ENCODE peak calls at places on chromosome 1, in four cellular contexts. K, P, C and A are unnamed samples.

GRCh38 chr1:220642285-220642684 is 47.9 kb upstream of the C1orf115 start:
- DNase-seq in P (no peak), C (no peak), K (no peak), A (no peak)

GRCh38 chr1:30919025-30919881 is 10.7 kb upstream of the SDC3 start:
- DNase-seq in C (peak), K (peak), P (peak), A (peak)

GRCh38 chr1:92759361-92759760 is 25.5 kb downstream of the EVI5 start:
- DNase-seq in P (no peak), K (peak), C (no peak), A (no peak)

GRCh38 chr1:8525291-8526275 is 207.7 kb downstream of the SLC45A1 start:
- DNase-seq in P (peak), C (peak), K (peak), A (peak)

GRCh38 chr1:226979115-226979516 is 39.0 kb downstream of the COQ8A start:
- DNase-seq in C (peak), P (no peak), K (no peak), A (peak)

GRCh38 chr1:230869499-230869898 is 1.2 kb upstream of the C1orf198 start:
- DNase-seq in C (no peak), K (peak), P (no peak), A (no peak)

GRCh38 chr1:2636733-2637132 is 3.9 kb upstream of the MMEL1 start:
- DNase-seq in P (no peak), C (no peak), K (no peak), A (no peak)

GRCh38 chr1:226632922-226633351 is 84.4 kb downstream of the STUM start:
- DNase-seq in C (no peak), K (no peak), P (no peak), A (no peak)

GRCh38 chr1:21232044-21232443 is 55.3 kb upstream of the EIF4G3 start:
- DNase-seq in K (peak), P (peak), C (no peak), A (peak)

GRCh38 chr1:72636636-72637035 is 354.3 kb upstream of the NEGR1 start:
- DNase-seq in K (no peak), P (no peak), C (no peak), A (peak)

GRCh38 chr1:1758692-1759455 is 19.4 kb downstream of the NADK start:
- DNase-seq in P (no peak), K (no peak), C (no peak), A (no peak)

GRCh38 chr1:62070384-62071011 is 124.2 kb upstream of the L1TD1 start:
- DNase-seq in K (peak), P (no peak), C (no peak), A (no peak)

GRCh38 chr1:151720974-151721787 is at the start of gene RIIAD1:
- DNase-seq in K (no peak), P (no peak), C (peak), A (peak)

GRCh38 chr1:63343922-63344321 is 21.6 kb downstream of the FOXD3 start:
- DNase-seq in K (no peak), P (no peak), C (peak), A (peak)

GRCh38 chr1:189775343-189775742 is 702.3 kb downstream of the BRINP3 start:
- DNase-seq in P (no peak), C (no peak), K (peak), A (peak)

GRCh38 chr1:54854376-54855020 is 32.5 kb downstream of the DHCR24 start:
- DNase-seq in P (no peak), C (no peak), K (peak), A (no peak)
- H3K23ac ChIP-seq in P (no peak), C (no peak), K (no peak), A (no peak)

GRCh38 chr1:44659566-44659965 is 14.7 kb downstream of the TMEM53 start:
- DNase-seq in C (no peak), K (no peak), P (no peak), A (no peak)
- H4K5ac ChIP-seq in C (no peak), K (no peak), P (no peak), A (no peak)

DNA sequence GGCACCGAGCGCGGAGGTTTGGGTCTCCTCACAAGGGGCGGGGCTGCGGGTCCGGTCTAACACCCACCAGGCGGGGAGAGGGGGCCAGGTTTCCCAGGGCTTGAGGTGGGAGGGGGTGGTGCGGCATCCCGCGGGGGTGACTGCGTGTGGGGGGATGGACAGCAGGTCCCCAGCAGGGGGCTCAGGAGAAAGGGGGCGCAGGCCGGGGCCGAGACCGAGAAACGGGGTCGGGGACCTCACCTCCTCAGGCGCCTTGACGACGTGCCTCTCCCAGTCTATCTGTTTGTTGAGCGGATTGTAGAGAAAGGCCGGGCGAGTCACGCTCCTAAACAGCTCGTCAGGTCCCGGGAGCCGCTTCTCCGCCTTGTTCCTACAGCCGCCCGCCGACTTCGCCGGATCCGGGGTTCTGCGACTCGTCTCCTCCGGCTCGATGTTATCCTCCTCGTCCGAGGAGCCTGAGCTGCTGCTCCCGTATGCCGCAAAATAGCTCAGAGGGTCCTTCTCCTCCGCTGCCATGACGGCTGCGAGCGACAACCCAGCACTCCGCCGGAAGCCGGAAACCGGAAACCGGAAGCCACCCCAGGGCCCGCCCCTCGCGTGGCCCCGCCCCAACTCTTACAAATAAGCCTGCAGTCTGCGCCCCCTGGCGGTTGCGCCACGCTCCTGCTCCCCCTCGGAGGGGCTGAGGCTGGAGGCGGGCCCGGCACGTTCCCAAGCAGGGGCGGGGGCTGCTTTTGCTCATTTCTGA is at the start of gene C1orf52:
- DNase-seq in K (peak), P (peak), C (peak), A (peak)
- H3K23ac ChIP-seq in K (peak), P (no peak), C (no peak), A (peak)

DNA sequence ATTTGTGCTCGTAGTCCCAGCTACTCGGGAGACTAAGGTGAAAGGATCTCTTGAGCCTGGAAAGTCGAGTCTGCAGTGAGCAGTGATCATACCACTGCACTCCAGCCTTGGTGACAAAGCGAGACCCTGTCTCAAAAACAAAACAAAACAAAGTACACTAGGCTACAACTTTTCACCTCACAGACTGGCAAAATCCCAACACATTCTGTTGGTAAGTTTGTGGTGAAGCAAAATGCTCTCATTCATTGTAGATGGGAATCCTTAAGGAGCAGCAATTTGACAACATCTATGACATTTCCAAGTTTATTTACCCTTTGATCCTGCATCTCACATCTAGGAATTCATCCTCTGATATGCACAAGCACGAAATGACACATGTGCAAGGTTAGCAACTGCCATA is 20.2 kb upstream of the SLC1A7 start:
- DNase-seq in K (no peak), C (no peak), P (no peak), A (no peak)
- H4K5ac ChIP-seq in K (no peak), C (no peak), P (no peak), A (no peak)

DNA sequence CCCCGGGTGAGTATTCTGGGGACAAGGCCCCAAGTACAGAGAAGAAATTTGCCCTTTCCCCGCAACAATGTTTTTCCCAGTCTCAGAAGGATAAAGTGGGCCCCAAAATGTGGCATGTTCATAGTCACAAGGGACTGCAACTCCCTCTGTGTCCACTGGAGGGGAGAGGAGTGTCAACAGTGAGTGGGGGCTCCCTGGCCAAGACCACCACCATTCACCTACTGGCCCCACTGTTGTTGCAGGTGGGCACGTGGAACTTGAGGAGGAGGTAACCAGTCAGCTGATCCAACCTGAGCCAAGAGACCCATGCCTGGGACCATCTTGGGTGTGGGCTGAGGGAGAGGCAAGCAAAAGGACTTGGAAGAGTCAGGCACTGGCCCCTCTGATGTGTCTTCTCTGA is 761 bp downstream of the NUDT17 start:
- DNase-seq in K (peak), C (peak), P (peak), A (peak)
- H3K23ac ChIP-seq in K (peak), C (no peak), P (no peak), A (no peak)